ENCODE peak calls at places on chromosomes 6 and 20, in five cellular contexts. Q is PC-3, D is left ventricle myocardium inferior, P is fibroblast of lung, O is GM12865. E is an unnamed sample.

GRCh38 chr6:54002118-54002517 is 109.1 kb upstream of the MLIP start:
- DNase-seq in P (peak), O (no peak), Q (no peak), D (no peak), E (no peak)

GRCh38 chr6:48150701-48151100 is 39.7 kb upstream of the PTCHD4 start:
- DNase-seq in O (no peak), D (no peak), Q (no peak), P (no peak), E (no peak)

GRCh38 chr6:158654498-158654897 is 4.6 kb downstream of the SYTL3 start:
- DNase-seq in P (peak), O (no peak), Q (no peak), D (peak), E (no peak)

GRCh38 chr6:140174509-140174908 is 800.1 kb upstream of the CITED2 start:
- DNase-seq in P (peak), Q (peak), O (no peak), D (no peak), E (peak)

GRCh38 chr6:7144810-7145209 is 37.0 kb downstream of the RREB1 start:
- DNase-seq in D (no peak), Q (no peak), P (no peak), O (no peak), E (no peak)

GRCh38 chr6:137095093-137095492 is 50.3 kb upstream of the IL20RA start:
- DNase-seq in O (no peak), D (no peak), Q (no peak), P (no peak), E (no peak)

GRCh38 chr6:7338031-7338430 is 25.0 kb upstream of the SSR1 start:
- DNase-seq in D (no peak), Q (no peak), P (no peak), O (no peak), E (no peak)

GRCh38 chr6:52361347-52361944 is 505 bp upstream of the PAQR8 start:
- DNase-seq in O (no peak), P (peak), Q (no peak), D (peak), E (no peak)

GRCh38 chr6:6008648-6009421 is 2.1 kb upstream of the NRN1 start:
- DNase-seq in P (no peak), D (peak), Q (peak), O (peak), E (no peak)

GRCh38 chr6:18151801-18152200 is 3.1 kb downstream of the TPMT start:
- DNase-seq in O (no peak), D (no peak), Q (no peak), P (no peak), E (no peak)

GRCh38 chr6:18153311-18153703 is 1.6 kb downstream of the TPMT start:
- DNase-seq in D (no peak), Q (no peak), O (no peak), P (no peak), E (no peak)

GRCh38 chr6:18155864-18156396 is 708 bp downstream of the KDM1B start:
- DNase-seq in P (peak), Q (peak), O (peak), D (peak), E (no peak)

GRCh38 chr6:18154507-18155272 is at the start of gene TPMT:
- DNase-seq in P (no peak), D (no peak), O (peak), Q (peak), E (no peak)

DNA sequence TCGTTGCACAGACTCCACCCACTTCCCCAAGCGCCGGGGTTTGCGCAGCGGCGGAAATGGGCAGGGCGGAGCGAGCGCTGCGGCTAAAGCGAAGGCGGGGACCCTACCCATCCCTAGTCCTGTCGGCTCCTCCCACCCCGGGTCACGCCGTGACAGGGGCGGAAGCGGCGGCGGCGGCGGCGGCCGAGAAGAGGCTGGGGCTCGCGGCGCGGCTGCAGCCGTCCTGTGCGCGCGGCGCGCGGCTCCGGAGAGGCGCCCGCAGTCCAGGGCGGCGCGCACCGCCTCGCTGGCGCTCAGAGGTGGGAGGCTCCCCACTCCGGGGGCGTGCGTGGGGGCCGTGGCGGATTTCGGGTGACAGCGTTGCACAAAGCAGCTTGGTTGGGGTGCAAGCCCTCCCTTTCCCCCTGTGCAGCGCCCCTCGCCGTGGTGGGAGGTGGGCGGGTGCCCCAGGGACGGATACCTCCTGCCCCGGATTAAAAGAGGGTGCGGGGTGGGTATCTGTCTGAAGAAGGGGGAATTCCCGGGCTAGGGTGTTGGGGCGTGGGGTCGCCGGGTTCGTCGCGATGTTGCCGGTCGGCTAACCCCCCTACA is at the start of gene KDM1B:
- DNase-seq in O (peak), P (peak), Q (peak), D (peak), E (peak)
- H3K4me3 ChIP-seq in O (peak), P (peak), Q (peak), D (peak), E (peak)

DNA sequence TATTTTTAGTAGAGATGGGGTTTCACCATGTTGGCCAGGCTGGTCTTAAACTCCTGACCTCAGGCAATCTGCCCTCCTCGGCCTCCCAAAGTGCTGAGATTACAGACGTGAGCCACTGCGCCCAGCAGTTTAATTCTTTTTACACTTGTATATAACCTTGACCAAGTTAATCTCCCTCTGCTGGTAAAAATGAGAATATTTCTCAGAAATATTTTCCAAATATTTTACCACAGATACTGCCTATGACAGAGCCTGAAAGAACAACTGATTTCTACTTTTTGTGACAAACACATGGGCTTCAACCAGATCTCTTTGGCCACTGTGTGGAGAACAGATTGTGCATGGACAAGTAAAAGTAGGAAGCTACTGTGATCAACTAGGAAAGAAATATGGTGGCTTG is 21.2 kb upstream of the NHSL1 start:
- DNase-seq in Q (peak), P (no peak), O (peak), D (no peak), E (no peak)
- TF ChIP-seq CTCF in Q (peak), P (peak), O (no peak), D (peak), E (peak)

DNA sequence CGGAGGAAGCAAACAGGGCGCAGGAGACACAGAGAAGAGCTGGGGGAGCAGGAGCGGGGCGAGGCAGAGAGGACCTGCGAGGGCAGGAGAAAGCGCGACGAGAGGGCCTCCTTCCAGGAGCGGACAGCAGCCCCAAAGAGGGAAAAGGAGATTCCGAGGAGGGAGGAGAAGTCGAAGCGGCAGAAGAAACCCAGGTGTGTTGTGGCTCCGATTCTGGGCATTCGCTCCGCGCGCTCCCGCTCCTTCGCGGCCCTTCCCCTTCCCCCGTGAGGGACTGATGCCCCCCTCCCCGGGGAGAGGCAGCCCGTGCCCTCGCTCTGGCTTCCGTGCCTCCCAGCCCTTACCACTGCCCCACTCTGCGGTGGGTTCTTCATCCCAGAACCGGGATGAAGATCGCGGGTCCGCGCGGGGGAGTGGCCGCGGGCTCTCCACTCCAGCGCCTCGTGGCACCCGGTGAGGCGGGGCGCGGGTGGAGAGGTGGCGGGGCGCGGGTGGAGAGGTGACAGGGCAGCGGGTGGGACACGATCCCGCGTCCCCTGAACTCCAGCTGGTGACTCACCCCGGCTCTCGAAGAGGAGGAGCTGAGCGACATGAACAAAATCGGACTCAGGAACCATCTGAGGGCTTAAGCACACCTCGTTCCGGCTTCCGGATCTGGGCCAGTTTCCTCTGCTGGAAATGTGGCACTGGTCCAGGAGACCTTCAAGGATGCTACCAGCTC is 22.4 kb downstream of the TMC2 start:
- DNase-seq in Q (no peak), O (no peak), D (no peak), P (peak), E (no peak)
- H3K4me3 ChIP-seq in Q (no peak), O (no peak), D (peak), P (no peak), E (no peak)

GRCh38 chr6:165689699-165690098 is 26.7 kb upstream of the PDE10A start:
- DNase-seq in O (no peak), P (no peak), Q (no peak), D (no peak), E (no peak)
- TF ChIP-seq CTCF in O (no peak), P (no peak), Q (no peak), D (no peak), E (no peak)

GRCh38 chr6:36677059-36677749 is 1.3 kb upstream of the CDKN1A start:
- DNase-seq in Q (no peak), D (no peak), O (no peak), P (peak), E (no peak)
- H3K4me3 ChIP-seq in Q (no peak), D (peak), O (peak), P (peak), E (no peak)